ENCODE peak calls at places on chromosomes 2 and 18, in eight cellular contexts. K is CD8-positive, alpha-beta T cell; V is activated gamma-delta T cell treated with anti-CD3 and anti-CD28 coated beads, Interleukin-2, amount 50 U/mL, for 16 hours; N is transverse colon; Y is activated T-helper 2 cell treated with anti-CD3 and anti-CD28 coated beads, Interferon-gamma antibody, Interleukin-2, Interleukin-4, amounts not matched to agents 10 μg/mL and 5 μg/mL and 100 μg/mL, durations not matched to agents 14 hours and 24 hours and 36 hours; Z is left kidney; X is stimulated activated CD4-positive, alpha-beta T cell treated with anti-CD3 and anti-CD28 coated beads, TNF-alpha, amount 100 ng/mL, for 1 hour; A is T-cell. I is an unnamed sample.

GRCh38 chr2:187554704-187555082 is 458 bp upstream of the TFPI start:
- DNase-seq in Y (no peak), Z (no peak), K (no peak), V (no peak), A (no peak), X (no peak), N (no peak), I (no peak)

GRCh38 chr2:9341351-9341887 is 81.9 kb downstream of the ITGB1BP1 start:
- DNase-seq in Y (no peak), K (no peak), N (no peak), Z (no peak), A (no peak), V (no peak), X (no peak), I (no peak)

GRCh38 chr2:106165064-106165463 is 29.0 kb downstream of the UXS1 start:
- DNase-seq in X (no peak), N (no peak), V (no peak), Z (no peak), Y (no peak), A (no peak), K (no peak), I (no peak)

GRCh38 chr2:162261032-162261945 is 18.0 kb upstream of the FAP start:
- DNase-seq in K (no peak), V (no peak), A (no peak), X (no peak), N (peak), Z (no peak), Y (no peak), I (no peak)

GRCh38 chr2:187577310-187577709 is 23.1 kb upstream of the TFPI start:
- DNase-seq in V (no peak), Y (no peak), A (no peak), X (no peak), K (no peak), N (no peak), Z (no peak), I (no peak)

GRCh38 chr2:152920846-152921245 is 202.4 kb downstream of the ARL6IP6 start:
- DNase-seq in V (no peak), K (no peak), Y (no peak), N (no peak), X (no peak), A (no peak), Z (no peak), I (no peak)

GRCh38 chr2:180376076-180376475 is 369.0 kb upstream of the CWC22 start:
- DNase-seq in Z (no peak), K (no peak), Y (no peak), V (no peak), X (no peak), N (no peak), A (no peak), I (no peak)

GRCh38 chr18:46332286-46332801 is 228.2 kb downstream of the HAUS1 start:
- DNase-seq in A (no peak), N (no peak), V (no peak), Y (no peak), X (no peak), K (no peak), Z (no peak), I (no peak)

GRCh38 chr2:207759890-207760289 is 9.8 kb downstream of the FZD5 start:
- DNase-seq in X (no peak), N (no peak), K (no peak), A (no peak), Z (no peak), V (no peak), Y (no peak), I (no peak)

GRCh38 chr2:62539892-62540785 is 34.1 kb upstream of the TMEM17 start:
- DNase-seq in Z (peak), X (no peak), Y (no peak), V (no peak), K (no peak), N (no peak), A (no peak), I (no peak)

GRCh38 chr2:8552264-8552913 is 129.5 kb upstream of the ID2 start:
- DNase-seq in K (no peak), V (no peak), Z (no peak), X (no peak), Y (no peak), A (no peak), N (peak), I (no peak)

GRCh38 chr18:56569391-56569790 is 69.0 kb downstream of the TXNL1 start:
- DNase-seq in X (no peak), Y (no peak), N (no peak), Z (no peak), V (no peak), A (no peak), K (no peak), I (no peak)

GRCh38 chr18:48340502-48340901 is 68.7 kb downstream of the ZBTB7C start:
- DNase-seq in Y (no peak), A (no peak), X (no peak), K (no peak), V (no peak), N (no peak), Z (peak), I (no peak)

GRCh38 chr2:226802573-226802972 is 3.0 kb upstream of the IRS1 start:
- DNase-seq in N (no peak), X (no peak), A (no peak), K (no peak), Z (peak), Y (no peak), V (no peak), I (no peak)